ENCODE peak calls at places on chromosomes 13 and 19, in nine cellular contexts. One of them, this sample, is unnamed.

GRCh38 chr13:51632643-51633357 is 48.5 kb downstream of the WDFY2 start:
- DNase-seq in uterus: no peak
- DNase-seq in AG09309: no peak
- DNase-seq in GM12878: no peak
- DNase-seq in SK-N-SH: no peak
- DNase-seq in OCI-LY7: no peak
- DNase-seq in lower lobe of right lung: no peak
- DNase-seq in fibroblast of pulmonary artery: no peak
- DNase-seq in neural progenitor cell: peak
- DNase-seq in this sample: no peak

GRCh38 chr13:74442751-74443150 is 308.5 kb upstream of the KLF12 start:
- DNase-seq in neural progenitor cell: no peak
- DNase-seq in OCI-LY7: no peak
- DNase-seq in AG09309: no peak
- DNase-seq in SK-N-SH: no peak
- DNase-seq in GM12878: no peak
- DNase-seq in lower lobe of right lung: no peak
- DNase-seq in uterus: no peak
- DNase-seq in fibroblast of pulmonary artery: no peak
- DNase-seq in this sample: no peak

GRCh38 chr19:30254214-30254613 is 118.0 kb upstream of the ZNF536 start:
- DNase-seq in AG09309: no peak
- DNase-seq in SK-N-SH: no peak
- DNase-seq in GM12878: no peak
- DNase-seq in OCI-LY7: no peak
- DNase-seq in lower lobe of right lung: no peak
- DNase-seq in neural progenitor cell: no peak
- DNase-seq in uterus: no peak
- DNase-seq in fibroblast of pulmonary artery: no peak
- DNase-seq in this sample: no peak

GRCh38 chr19:13600091-13600490 is 93.8 kb upstream of the CACNA1A start:
- DNase-seq in fibroblast of pulmonary artery: no peak
- DNase-seq in uterus: no peak
- DNase-seq in OCI-LY7: no peak
- DNase-seq in SK-N-SH: no peak
- DNase-seq in lower lobe of right lung: no peak
- DNase-seq in AG09309: no peak
- DNase-seq in neural progenitor cell: no peak
- DNase-seq in GM12878: no peak
- DNase-seq in this sample: no peak

GRCh38 chr19:7751157-7751783 is 3.9 kb upstream of the CD209 start:
- DNase-seq in uterus: no peak
- DNase-seq in OCI-LY7: peak
- DNase-seq in GM12878: peak
- DNase-seq in fibroblast of pulmonary artery: peak
- DNase-seq in neural progenitor cell: no peak
- DNase-seq in AG09309: no peak
- DNase-seq in SK-N-SH: no peak
- DNase-seq in lower lobe of right lung: no peak
- DNase-seq in this sample: peak

GRCh38 chr19:7921955-7922840 is 2.1 kb downstream of the SNAPC2 start:
- DNase-seq in fibroblast of pulmonary artery: no peak
- DNase-seq in lower lobe of right lung: peak
- DNase-seq in OCI-LY7: no peak
- DNase-seq in uterus: no peak
- DNase-seq in SK-N-SH: no peak
- DNase-seq in AG09309: no peak
- DNase-seq in neural progenitor cell: no peak
- DNase-seq in GM12878: no peak
- DNase-seq in this sample: no peak

GRCh38 chr19:54465367-54466109 is 2.0 kb upstream of the LENG9 start:
- DNase-seq in lower lobe of right lung: peak
- DNase-seq in uterus: no peak
- DNase-seq in OCI-LY7: no peak
- DNase-seq in fibroblast of pulmonary artery: no peak
- DNase-seq in GM12878: no peak
- DNase-seq in AG09309: no peak
- DNase-seq in SK-N-SH: no peak
- DNase-seq in neural progenitor cell: peak
- DNase-seq in this sample: no peak

GRCh38 chr13:48976677-48977625 is 1.2 kb downstream of the FNDC3A start:
- DNase-seq in GM12878: no peak
- DNase-seq in AG09309: no peak
- DNase-seq in lower lobe of right lung: no peak
- DNase-seq in OCI-LY7: peak
- DNase-seq in fibroblast of pulmonary artery: peak
- DNase-seq in uterus: no peak
- DNase-seq in SK-N-SH: no peak
- DNase-seq in neural progenitor cell: no peak
- DNase-seq in this sample: peak

GRCh38 chr19:52391135-52391534 is 6.5 kb upstream of the ZNF528 start:
- DNase-seq in SK-N-SH: no peak
- DNase-seq in uterus: no peak
- DNase-seq in OCI-LY7: no peak
- DNase-seq in neural progenitor cell: no peak
- DNase-seq in fibroblast of pulmonary artery: no peak
- DNase-seq in AG09309: no peak
- DNase-seq in GM12878: no peak
- DNase-seq in lower lobe of right lung: no peak
- DNase-seq in this sample: no peak

GRCh38 chr19:10988921-10989320 is 28.1 kb downstream of the SMARCA4 start:
- DNase-seq in GM12878: no peak
- DNase-seq in AG09309: no peak
- DNase-seq in lower lobe of right lung: no peak
- DNase-seq in SK-N-SH: no peak
- DNase-seq in fibroblast of pulmonary artery: no peak
- DNase-seq in OCI-LY7: no peak
- DNase-seq in neural progenitor cell: no peak
- DNase-seq in uterus: no peak
- DNase-seq in this sample: no peak

GRCh38 chr19:2461751-2462634 is 5.2 kb upstream of the LMNB2 start:
- DNase-seq in lower lobe of right lung: peak
- DNase-seq in GM12878: no peak
- DNase-seq in SK-N-SH: peak
- DNase-seq in fibroblast of pulmonary artery: peak
- DNase-seq in uterus: peak
- DNase-seq in neural progenitor cell: peak
- DNase-seq in OCI-LY7: peak
- DNase-seq in AG09309: no peak
- DNase-seq in this sample: no peak

GRCh38 chr13:66367356-66367755 is 862.8 kb downstream of the PCDH9 start:
- DNase-seq in neural progenitor cell: no peak
- DNase-seq in fibroblast of pulmonary artery: no peak
- DNase-seq in AG09309: no peak
- DNase-seq in GM12878: no peak
- DNase-seq in SK-N-SH: no peak
- DNase-seq in lower lobe of right lung: no peak
- DNase-seq in OCI-LY7: no peak
- DNase-seq in uterus: no peak
- DNase-seq in this sample: no peak

GRCh38 chr13:99281811-99282263 is 23.7 kb upstream of the GPR18 start:
- DNase-seq in SK-N-SH: no peak
- DNase-seq in GM12878: no peak
- DNase-seq in fibroblast of pulmonary artery: no peak
- DNase-seq in lower lobe of right lung: peak
- DNase-seq in AG09309: no peak
- DNase-seq in OCI-LY7: no peak
- DNase-seq in neural progenitor cell: no peak
- DNase-seq in uterus: peak
- DNase-seq in this sample: peak

GRCh38 chr19:940591-941291 is 14.9 kb downstream of the ARID3A start:
- DNase-seq in uterus: peak
- DNase-seq in fibroblast of pulmonary artery: no peak
- DNase-seq in neural progenitor cell: no peak
- DNase-seq in lower lobe of right lung: peak
- DNase-seq in GM12878: no peak
- DNase-seq in AG09309: no peak
- DNase-seq in OCI-LY7: no peak
- DNase-seq in SK-N-SH: peak
- DNase-seq in this sample: no peak

GRCh38 chr19:49442354-49442753 is 1.0 kb upstream of the SLC17A7 start:
- DNase-seq in GM12878: no peak
- DNase-seq in neural progenitor cell: peak
- DNase-seq in AG09309: no peak
- DNase-seq in uterus: peak
- DNase-seq in OCI-LY7: no peak
- DNase-seq in fibroblast of pulmonary artery: no peak
- DNase-seq in lower lobe of right lung: no peak
- DNase-seq in SK-N-SH: no peak
- DNase-seq in this sample: no peak

GRCh38 chr19:49441210-49441959 is at the start of gene SLC17A7:
- DNase-seq in lower lobe of right lung: no peak
- DNase-seq in AG09309: no peak
- DNase-seq in OCI-LY7: peak
- DNase-seq in fibroblast of pulmonary artery: no peak
- DNase-seq in GM12878: no peak
- DNase-seq in neural progenitor cell: peak
- DNase-seq in SK-N-SH: peak
- DNase-seq in uterus: peak
- DNase-seq in this sample: no peak

GRCh38 chr19:49442793-49443365 is 1.6 kb upstream of the SLC17A7 start:
- DNase-seq in lower lobe of right lung: peak
- DNase-seq in fibroblast of pulmonary artery: peak
- DNase-seq in OCI-LY7: peak
- DNase-seq in AG09309: no peak
- DNase-seq in uterus: peak
- DNase-seq in neural progenitor cell: peak
- DNase-seq in GM12878: no peak
- DNase-seq in SK-N-SH: peak
- DNase-seq in this sample: no peak

GRCh38 chr19:49440439-49441209 is 703 bp downstream of the SLC17A7 start:
- DNase-seq in lower lobe of right lung: no peak
- DNase-seq in GM12878: no peak
- DNase-seq in OCI-LY7: no peak
- DNase-seq in fibroblast of pulmonary artery: no peak
- DNase-seq in uterus: no peak
- DNase-seq in AG09309: no peak
- DNase-seq in SK-N-SH: no peak
- DNase-seq in neural progenitor cell: no peak
- DNase-seq in this sample: no peak

DNA sequence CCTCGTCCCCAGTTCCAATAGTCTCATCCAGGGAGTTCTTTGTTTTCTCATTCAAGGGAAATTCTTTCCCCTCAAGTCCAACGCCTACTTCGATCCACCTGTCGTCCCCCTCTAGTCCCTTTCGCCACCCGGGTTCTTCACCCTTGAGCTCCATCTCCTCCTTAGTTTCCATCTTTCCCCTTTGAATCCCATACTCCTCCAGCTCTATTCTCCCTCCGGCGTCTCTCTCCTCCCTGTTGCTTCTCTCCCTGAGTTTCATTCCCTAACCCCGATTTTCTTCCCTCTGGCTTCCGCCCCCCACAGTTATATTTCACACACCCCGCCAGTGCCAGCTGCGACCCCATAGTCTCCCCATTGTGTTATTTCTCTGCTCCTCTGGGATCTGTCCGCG is 628 bp upstream of the SLC17A7 start:
- DNase-seq in lower lobe of right lung: no peak
- DNase-seq in SK-N-SH: peak
- DNase-seq in uterus: no peak
- DNase-seq in fibroblast of pulmonary artery: no peak
- DNase-seq in OCI-LY7: no peak
- DNase-seq in AG09309: no peak
- DNase-seq in neural progenitor cell: no peak
- DNase-seq in GM12878: no peak
- DNase-seq in this sample: no peak
- H3K4me3 ChIP-seq in lower lobe of right lung: no peak
- H3K4me3 ChIP-seq in SK-N-SH: peak
- H3K4me3 ChIP-seq in uterus: no peak
- H3K4me3 ChIP-seq in fibroblast of pulmonary artery: no peak
- H3K4me3 ChIP-seq in OCI-LY7: no peak
- H3K4me3 ChIP-seq in AG09309: no peak
- H3K4me3 ChIP-seq in neural progenitor cell: peak
- H3K4me3 ChIP-seq in GM12878: no peak
- H3K4me3 ChIP-seq in this sample: no peak

GRCh38 chr19:45882652-45883585 is 3.0 kb downstream of the IRF2BP1 start:
- DNase-seq in lower lobe of right lung: peak
- DNase-seq in GM12878: peak
- DNase-seq in uterus: peak
- DNase-seq in OCI-LY7: peak
- DNase-seq in SK-N-SH: peak
- DNase-seq in neural progenitor cell: peak
- DNase-seq in AG09309: peak
- DNase-seq in fibroblast of pulmonary artery: peak
- DNase-seq in this sample: peak
- H3K4me3 ChIP-seq in lower lobe of right lung: peak
- H3K4me3 ChIP-seq in GM12878: peak
- H3K4me3 ChIP-seq in uterus: no peak
- H3K4me3 ChIP-seq in OCI-LY7: peak
- H3K4me3 ChIP-seq in SK-N-SH: peak
- H3K4me3 ChIP-seq in neural progenitor cell: peak
- H3K4me3 ChIP-seq in AG09309: peak
- H3K4me3 ChIP-seq in fibroblast of pulmonary artery: no peak
- H3K4me3 ChIP-seq in this sample: no peak

GRCh38 chr13:75579529-75579928 is 29.9 kb downstream of the UCHL3 start:
- DNase-seq in GM12878: no peak
- DNase-seq in SK-N-SH: no peak
- DNase-seq in AG09309: no peak
- DNase-seq in fibroblast of pulmonary artery: no peak
- DNase-seq in uterus: no peak
- DNase-seq in lower lobe of right lung: no peak
- DNase-seq in neural progenitor cell: no peak
- DNase-seq in OCI-LY7: no peak
- DNase-seq in this sample: no peak
- H3K4me3 ChIP-seq in GM12878: no peak
- H3K4me3 ChIP-seq in SK-N-SH: no peak
- H3K4me3 ChIP-seq in AG09309: no peak
- H3K4me3 ChIP-seq in fibroblast of pulmonary artery: no peak
- H3K4me3 ChIP-seq in uterus: no peak
- H3K4me3 ChIP-seq in lower lobe of right lung: no peak
- H3K4me3 ChIP-seq in neural progenitor cell: no peak
- H3K4me3 ChIP-seq in OCI-LY7: no peak
- H3K4me3 ChIP-seq in this sample: no peak

DNA sequence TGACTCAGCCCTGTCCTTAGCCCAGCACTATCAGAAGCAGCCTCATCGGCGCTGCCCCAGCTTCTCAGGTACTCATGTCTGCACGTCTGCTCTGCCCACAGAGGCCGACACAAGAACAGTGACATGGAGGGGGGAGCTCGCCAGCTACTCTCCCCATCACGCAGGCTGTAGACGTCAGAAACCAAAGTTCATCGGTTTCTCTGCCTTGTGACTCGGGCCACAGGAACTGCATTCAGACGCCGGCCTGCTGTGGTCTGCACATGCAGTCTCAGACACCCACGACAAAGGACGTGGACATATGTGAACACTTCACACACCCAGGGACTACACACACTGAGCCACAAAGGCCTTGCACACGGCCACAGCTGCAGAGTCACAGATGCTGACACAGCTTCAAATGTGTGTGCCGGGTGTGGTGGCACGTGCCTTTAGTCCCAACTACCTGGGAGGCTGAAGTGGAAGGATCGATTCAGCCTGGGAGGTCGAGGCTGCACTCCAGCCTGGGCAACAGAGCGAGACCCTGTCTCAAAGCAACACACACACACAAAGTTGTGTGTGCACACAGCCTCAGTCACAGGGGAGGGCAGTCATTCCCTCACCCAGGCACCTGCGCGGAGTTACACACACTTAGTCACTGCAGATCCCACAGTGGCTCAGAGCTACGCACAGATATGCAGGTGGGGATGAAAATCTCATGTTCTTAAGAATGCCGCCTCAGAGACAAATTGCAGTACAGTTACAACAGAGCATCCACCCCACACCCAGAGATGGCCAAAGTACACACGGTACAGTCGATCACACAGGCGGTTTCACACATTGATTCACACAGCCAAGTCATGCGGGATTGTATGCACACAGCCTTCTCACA is 4.9 kb upstream of the ZFP36 start:
- DNase-seq in AG09309: no peak
- DNase-seq in SK-N-SH: no peak
- DNase-seq in uterus: peak
- DNase-seq in fibroblast of pulmonary artery: peak
- DNase-seq in GM12878: no peak
- DNase-seq in neural progenitor cell: peak
- DNase-seq in OCI-LY7: peak
- DNase-seq in lower lobe of right lung: peak
- DNase-seq in this sample: no peak
- H3K4me3 ChIP-seq in AG09309: no peak
- H3K4me3 ChIP-seq in SK-N-SH: no peak
- H3K4me3 ChIP-seq in uterus: peak
- H3K4me3 ChIP-seq in fibroblast of pulmonary artery: no peak
- H3K4me3 ChIP-seq in GM12878: peak
- H3K4me3 ChIP-seq in neural progenitor cell: peak
- H3K4me3 ChIP-seq in OCI-LY7: peak
- H3K4me3 ChIP-seq in lower lobe of right lung: peak
- H3K4me3 ChIP-seq in this sample: peak